ENCODE peak calls at places on chromosomes 3 and 15, in six cellular contexts. E is ascending aorta, D is activated T-cell treated with anti-CD3 and anti-CD28 coated beads for 1 hour, L is NCI-H1694 treated with DMSO at 0.1 percent for 48 hours, Z is LoVo, G is T-helper 17 cell. K is an unnamed sample.

GRCh38 chr3:99966657-99967420 is 147.5 kb downstream of the FILIP1L start:
- DNase-seq in G (no peak), Z (no peak), E (peak), L (no peak), D (no peak), K (no peak)

GRCh38 chr15:25182736-25183445 is 228.1 kb downstream of the SNRPN start:
- DNase-seq in G (no peak), D (no peak), E (peak), L (no peak), Z (no peak), K (no peak)

GRCh38 chr3:8650583-8651416 is 6.2 kb upstream of the SSUH2 start:
- DNase-seq in G (no peak), E (no peak), Z (no peak), D (no peak), L (no peak), K (no peak)

GRCh38 chr3:65894679-65895078 is 144.0 kb downstream of the MAGI1 start:
- DNase-seq in D (no peak), G (no peak), L (no peak), Z (no peak), E (peak), K (no peak)

GRCh38 chr15:58909616-58910015 is 23.9 kb downstream of the SLTM start:
- DNase-seq in E (no peak), D (no peak), G (no peak), Z (no peak), L (no peak), K (no peak)

GRCh38 chr3:30408105-30408557 is 198.3 kb upstream of the TGFBR2 start:
- DNase-seq in L (no peak), G (no peak), Z (no peak), D (no peak), E (no peak), K (no peak)

GRCh38 chr3:111735271-111735758 is 123.8 kb upstream of the PHLDB2 start:
- DNase-seq in Z (peak), D (no peak), L (no peak), G (no peak), E (no peak), K (no peak)

GRCh38 chr3:69324362-69325025 is 61.4 kb downstream of the FRMD4B start:
- DNase-seq in E (no peak), Z (no peak), G (no peak), D (no peak), L (no peak), K (peak)

GRCh38 chr3:42581709-42582473 is at the start of gene SEC22C:
- DNase-seq in L (peak), G (peak), Z (peak), E (peak), D (peak), K (peak)

GRCh38 chr15:72202801-72203506 is 5.4 kb upstream of the GRAMD2A start:
- DNase-seq in L (no peak), E (no peak), D (no peak), G (no peak), Z (no peak), K (no peak)

GRCh38 chr15:92672102-92672501 is 16.5 kb upstream of the FAM174B start:
- DNase-seq in G (no peak), Z (no peak), D (no peak), E (no peak), L (no peak), K (no peak)

GRCh38 chr15:28969511-28970085 is 83.8 kb downstream of the APBA2 start:
- DNase-seq in G (no peak), D (no peak), L (peak), E (no peak), Z (no peak), K (no peak)

GRCh38 chr3:73379465-73379864 is 245.3 kb downstream of the PDZRN3 start:
- DNase-seq in E (no peak), G (no peak), D (no peak), Z (no peak), L (no peak), K (no peak)

GRCh38 chr15:29670945-29671307 is 151.3 kb downstream of the TJP1 start:
- DNase-seq in D (no peak), G (no peak), Z (peak), E (peak), L (no peak), K (no peak)

GRCh38 chr3:3071136-3071535 is 39.0 kb downstream of the IL5RA start:
- DNase-seq in E (no peak), D (no peak), Z (no peak), G (no peak), L (no peak), K (no peak)

GRCh38 chr15:49831206-49831965 is 210.5 kb downstream of the DTWD1 start:
- DNase-seq in D (no peak), L (no peak), E (peak), Z (no peak), G (no peak), K (no peak)

GRCh38 chr3:126134219-126134975 is 46.0 kb downstream of the ALDH1L1 start:
- DNase-seq in G (peak), D (peak), L (peak), Z (peak), E (peak), K (peak)

GRCh38 chr3:11480663-11481298 is 162.9 kb downstream of the VGLL4 start:
- DNase-seq in L (no peak), Z (no peak), E (no peak), G (no peak), D (no peak), K (no peak)

GRCh38 chr15:80801891-80802680 is 22.9 kb downstream of the CEMIP start:
- DNase-seq in Z (no peak), E (no peak), D (no peak), G (no peak), L (no peak), K (no peak)

GRCh38 chr3:171116365-171116764 is 89.8 kb upstream of the SLC2A2 start:
- DNase-seq in G (no peak), E (no peak), L (no peak), Z (no peak), D (no peak), K (no peak)

GRCh38 chr3:172749201-172749965 is 1.1 kb upstream of the ECT2 start:
- DNase-seq in L (no peak), E (peak), G (no peak), Z (peak), D (no peak), K (no peak)

GRCh38 chr15:74783072-74783807 is 1.4 kb downstream of the CSK start:
- DNase-seq in D (no peak), G (no peak), Z (peak), E (no peak), L (no peak), K (no peak)

GRCh38 chr3:123378409-123378915 is 70.4 kb downstream of the ADCY5 start:
- DNase-seq in D (no peak), L (no peak), Z (no peak), G (no peak), E (peak), K (no peak)